ENCODE peak calls at places on chromosomes 16 and 17, in four cellular contexts. One of them, this sample, is unnamed.

GRCh38 chr17:32498362-32498761 is 11.6 kb downstream of the CDK5R1 start:
- DNase-seq in lower leg skin: no peak
- DNase-seq in glutamatergic neuron: no peak
- DNase-seq in AG09309: no peak
- DNase-seq in this sample: no peak

GRCh38 chr16:5649762-5650445 is 552.3 kb upstream of the EEF2KMT start:
- DNase-seq in lower leg skin: peak; percentile 63
- DNase-seq in glutamatergic neuron: peak; percentile 33
- DNase-seq in AG09309: no peak
- DNase-seq in this sample: no peak

GRCh38 chr17:42403150-42403549 is 14.9 kb upstream of the STAT3 start:
- DNase-seq in lower leg skin: no peak
- DNase-seq in glutamatergic neuron: peak; percentile 44
- DNase-seq in AG09309: no peak
- DNase-seq in this sample: no peak

GRCh38 chr17:55230716-55231115 is 34.0 kb upstream of the HLF start:
- DNase-seq in lower leg skin: no peak
- DNase-seq in glutamatergic neuron: no peak
- DNase-seq in AG09309: no peak
- DNase-seq in this sample: no peak

GRCh38 chr17:55124730-55125129 is 140.0 kb upstream of the HLF start:
- DNase-seq in lower leg skin: no peak
- DNase-seq in glutamatergic neuron: no peak
- DNase-seq in AG09309: no peak
- DNase-seq in this sample: no peak

GRCh38 chr17:78013683-78014467 is 55.4 kb downstream of the TNRC6C start:
- DNase-seq in lower leg skin: no peak
- DNase-seq in glutamatergic neuron: peak; percentile 31
- DNase-seq in AG09309: no peak
- DNase-seq in this sample: no peak

GRCh38 chr16:52114414-52114813 is 432.5 kb downstream of the TOX3 start:
- DNase-seq in lower leg skin: no peak
- DNase-seq in glutamatergic neuron: no peak
- DNase-seq in AG09309: no peak
- DNase-seq in this sample: no peak

GRCh38 chr17:60075981-60076380 is 2.7 kb downstream of the HEATR6 start:
- DNase-seq in lower leg skin: no peak
- DNase-seq in glutamatergic neuron: no peak
- DNase-seq in AG09309: no peak
- DNase-seq in this sample: no peak

GRCh38 chr16:83272201-83272600 is 535.6 kb upstream of the HSBP1 start:
- DNase-seq in lower leg skin: no peak
- DNase-seq in glutamatergic neuron: no peak
- DNase-seq in AG09309: no peak
- DNase-seq in this sample: no peak

GRCh38 chr16:85092851-85093250 is 19.4 kb downstream of the CIBAR2 start:
- DNase-seq in lower leg skin: no peak
- DNase-seq in glutamatergic neuron: no peak
- DNase-seq in AG09309: no peak
- DNase-seq in this sample: no peak

GRCh38 chr17:79374087-79374486 is 236.8 kb downstream of the RBFOX3 start:
- DNase-seq in lower leg skin: no peak
- DNase-seq in glutamatergic neuron: no peak
- DNase-seq in AG09309: no peak
- DNase-seq in this sample: no peak

GRCh38 chr17:12250973-12251372 is 230.3 kb downstream of the MAP2K4 start:
- DNase-seq in lower leg skin: no peak
- DNase-seq in glutamatergic neuron: no peak
- DNase-seq in AG09309: no peak
- DNase-seq in this sample: no peak

GRCh38 chr17:20996724-20997615 is 45.8 kb downstream of the USP22 start:
- DNase-seq in lower leg skin: no peak
- DNase-seq in glutamatergic neuron: no peak
- DNase-seq in AG09309: no peak
- DNase-seq in this sample: no peak

GRCh38 chr16:86884256-86884655 is 305.9 kb downstream of the FOXL1 start:
- DNase-seq in lower leg skin: no peak
- DNase-seq in glutamatergic neuron: no peak
- DNase-seq in AG09309: no peak
- DNase-seq in this sample: no peak

GRCh38 chr17:45325810-45326209 is 9.0 kb upstream of the MAP3K14 start:
- DNase-seq in lower leg skin: peak; percentile 58
- DNase-seq in glutamatergic neuron: no peak
- DNase-seq in AG09309: no peak
- DNase-seq in this sample: no peak

GRCh38 chr17:20922128-20922670 is 120.6 kb downstream of the USP22 start:
- DNase-seq in lower leg skin: no peak
- DNase-seq in glutamatergic neuron: no peak
- DNase-seq in AG09309: no peak
- DNase-seq in this sample: no peak

GRCh38 chr16:65024649-65025243 is 97.1 kb downstream of the CDH11 start:
- DNase-seq in lower leg skin: no peak
- DNase-seq in glutamatergic neuron: no peak
- DNase-seq in AG09309: no peak
- DNase-seq in this sample: no peak

GRCh38 chr16:84726670-84727467 is 27.1 kb downstream of the USP10 start:
- DNase-seq in lower leg skin: no peak
- DNase-seq in glutamatergic neuron: peak; percentile 26
- DNase-seq in AG09309: no peak
- DNase-seq in this sample: peak; percentile 37

GRCh38 chr16:21104124-21104860 is 46.4 kb downstream of the DNAH3 start:
- DNase-seq in lower leg skin: peak; percentile 21
- DNase-seq in glutamatergic neuron: no peak
- DNase-seq in AG09309: no peak
- DNase-seq in this sample: no peak

GRCh38 chr16:57666353-57667068 is 1.6 kb upstream of the ADGRG3 start:
- DNase-seq in lower leg skin: no peak
- DNase-seq in glutamatergic neuron: peak; percentile 36
- DNase-seq in AG09309: no peak
- DNase-seq in this sample: no peak

GRCh38 chr16:75217389-75217851 is 1.4 kb upstream of the CTRB1 start:
- DNase-seq in lower leg skin: no peak
- DNase-seq in glutamatergic neuron: no peak
- DNase-seq in AG09309: no peak
- DNase-seq in this sample: no peak

GRCh38 chr17:72725432-72726068 is 366.9 kb downstream of the SLC39A11 start:
- DNase-seq in lower leg skin: no peak
- DNase-seq in glutamatergic neuron: peak; percentile 76
- DNase-seq in AG09309: no peak
- DNase-seq in this sample: no peak

GRCh38 chr16:22232277-22233049 is 26.4 kb downstream of the EEF2K start:
- DNase-seq in lower leg skin: peak; percentile 91
- DNase-seq in glutamatergic neuron: no peak
- DNase-seq in AG09309: no peak
- DNase-seq in this sample: no peak

GRCh38 chr16:83102336-83102735 is 475.6 kb downstream of the CDH13 start:
- DNase-seq in lower leg skin: no peak
- DNase-seq in glutamatergic neuron: no peak
- DNase-seq in AG09309: no peak
- DNase-seq in this sample: no peak

GRCh38 chr17:77892469-77893143 is 65.9 kb upstream of the TNRC6C start:
- DNase-seq in lower leg skin: no peak
- DNase-seq in glutamatergic neuron: peak; percentile 66
- DNase-seq in AG09309: no peak
- DNase-seq in this sample: no peak

GRCh38 chr16:12390644-12391043 is 413.0 kb downstream of the CPPED1 start:
- DNase-seq in lower leg skin: no peak
- DNase-seq in glutamatergic neuron: no peak
- DNase-seq in AG09309: no peak
- DNase-seq in this sample: no peak

GRCh38 chr17:30950189-30950588 is 20.6 kb upstream of the RNF135 start:
- DNase-seq in lower leg skin: no peak
- DNase-seq in glutamatergic neuron: no peak
- DNase-seq in AG09309: no peak
- DNase-seq in this sample: no peak

GRCh38 chr17:7914771-7915610 is 1.1 kb downstream of the RNF227 start:
- DNase-seq in lower leg skin: no peak
- DNase-seq in glutamatergic neuron: no peak
- DNase-seq in AG09309: no peak
- DNase-seq in this sample: no peak

GRCh38 chr17:957856-958421 is 21.6 kb downstream of the NXN start:
- DNase-seq in lower leg skin: no peak
- DNase-seq in glutamatergic neuron: no peak
- DNase-seq in AG09309: no peak
- DNase-seq in this sample: no peak

GRCh38 chr17:40564195-40564882 is 933 bp downstream of the CCR7 start:
- DNase-seq in lower leg skin: peak; percentile 83
- DNase-seq in glutamatergic neuron: no peak
- DNase-seq in AG09309: no peak
- DNase-seq in this sample: no peak

GRCh38 chr16:88772871-88773811 is 11.9 kb downstream of the PIEZO1 start:
- DNase-seq in lower leg skin: no peak
- DNase-seq in glutamatergic neuron: peak; percentile 82
- DNase-seq in AG09309: peak; percentile 72
- DNase-seq in this sample: no peak

GRCh38 chr16:84183572-84183875 is 3.3 kb downstream of the TAF1C start:
- DNase-seq in lower leg skin: no peak
- DNase-seq in glutamatergic neuron: no peak
- DNase-seq in AG09309: no peak
- DNase-seq in this sample: no peak

GRCh38 chr17:62565817-62566216 is 61.7 kb upstream of the MRC2 start:
- DNase-seq in lower leg skin: no peak
- DNase-seq in glutamatergic neuron: no peak
- DNase-seq in AG09309: no peak
- DNase-seq in this sample: no peak

GRCh38 chr17:80855968-80856862 is 135.4 kb upstream of the CHMP6 start:
- DNase-seq in lower leg skin: no peak
- DNase-seq in glutamatergic neuron: no peak
- DNase-seq in AG09309: peak; percentile 98
- DNase-seq in this sample: no peak

GRCh38 chr16:15961060-15961511 is 11.7 kb downstream of the ABCC1 start:
- DNase-seq in lower leg skin: no peak
- DNase-seq in glutamatergic neuron: no peak
- DNase-seq in AG09309: no peak
- DNase-seq in this sample: no peak

GRCh38 chr16:17222756-17223411 is 247.9 kb downstream of the XYLT1 start:
- DNase-seq in lower leg skin: no peak
- DNase-seq in glutamatergic neuron: no peak
- DNase-seq in AG09309: no peak
- DNase-seq in this sample: no peak

GRCh38 chr16:85681255-85681654 is 7.5 kb downstream of the GINS2 start:
- DNase-seq in lower leg skin: no peak
- DNase-seq in glutamatergic neuron: no peak
- DNase-seq in AG09309: no peak
- DNase-seq in this sample: no peak

GRCh38 chr17:66167189-66167815 is 24.6 kb downstream of the CEP112 start:
- DNase-seq in lower leg skin: no peak
- DNase-seq in glutamatergic neuron: no peak
- DNase-seq in AG09309: no peak
- DNase-seq in this sample: no peak
- TF ChIP-seq CTCF in lower leg skin: no peak
- TF ChIP-seq CTCF in glutamatergic neuron: no peak
- TF ChIP-seq CTCF in AG09309: no peak
- TF ChIP-seq CTCF in this sample: no peak

GRCh38 chr16:47660540-47660939 is 199.4 kb downstream of the PHKB start:
- DNase-seq in lower leg skin: no peak
- DNase-seq in glutamatergic neuron: no peak
- DNase-seq in AG09309: no peak
- DNase-seq in this sample: no peak
- TF ChIP-seq CTCF in lower leg skin: no peak
- TF ChIP-seq CTCF in glutamatergic neuron: no peak
- TF ChIP-seq CTCF in AG09309: no peak
- TF ChIP-seq CTCF in this sample: no peak

GRCh38 chr16:80437707-80438106 is 103.1 kb upstream of the DYNLRB2 start:
- DNase-seq in lower leg skin: no peak
- DNase-seq in glutamatergic neuron: no peak
- DNase-seq in AG09309: no peak
- DNase-seq in this sample: no peak
- TF ChIP-seq CTCF in lower leg skin: no peak
- TF ChIP-seq CTCF in glutamatergic neuron: no peak
- TF ChIP-seq CTCF in AG09309: no peak
- TF ChIP-seq CTCF in this sample: no peak

DNA sequence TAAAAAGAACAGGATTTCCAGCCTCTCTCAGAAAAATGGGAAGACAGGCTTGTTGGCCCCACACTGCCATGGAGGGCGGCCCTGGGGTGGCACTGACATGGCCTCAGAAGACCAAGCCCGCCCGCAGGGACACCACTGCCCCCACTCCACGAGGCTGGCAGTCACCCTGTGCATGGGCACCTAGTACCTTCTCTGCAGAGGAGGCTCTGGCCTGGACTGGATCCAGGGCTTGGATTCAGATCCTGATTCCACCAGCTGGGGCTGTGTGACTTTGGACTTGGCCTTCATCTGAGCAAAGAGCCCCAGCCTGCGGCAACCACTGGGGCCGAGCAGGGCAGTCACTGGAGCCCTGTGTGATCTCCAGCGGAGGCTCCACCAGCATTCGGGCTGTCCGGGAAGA is 16.8 kb upstream of the FASN start:
- DNase-seq in lower leg skin: peak; percentile 72
- DNase-seq in glutamatergic neuron: no peak
- DNase-seq in AG09309: no peak
- DNase-seq in this sample: no peak
- TF ChIP-seq CTCF in lower leg skin: no peak
- TF ChIP-seq CTCF in glutamatergic neuron: no peak
- TF ChIP-seq CTCF in AG09309: no peak
- TF ChIP-seq CTCF in this sample: no peak

GRCh38 chr17:57399690-57400089 is 143.4 kb downstream of the MSI2 start:
- DNase-seq in lower leg skin: no peak
- DNase-seq in glutamatergic neuron: no peak
- DNase-seq in AG09309: no peak
- DNase-seq in this sample: no peak
- TF ChIP-seq CTCF in lower leg skin: no peak
- TF ChIP-seq CTCF in glutamatergic neuron: no peak
- TF ChIP-seq CTCF in AG09309: no peak
- TF ChIP-seq CTCF in this sample: no peak

GRCh38 chr16:54517181-54517580 is 230.6 kb upstream of the IRX3 start:
- DNase-seq in lower leg skin: no peak
- DNase-seq in glutamatergic neuron: no peak
- DNase-seq in AG09309: no peak
- DNase-seq in this sample: no peak
- TF ChIP-seq CTCF in lower leg skin: no peak
- TF ChIP-seq CTCF in glutamatergic neuron: no peak
- TF ChIP-seq CTCF in AG09309: no peak
- TF ChIP-seq CTCF in this sample: no peak

GRCh38 chr17:16040710-16041251 is 41.2 kb downstream of the TTC19 start:
- DNase-seq in lower leg skin: no peak
- DNase-seq in glutamatergic neuron: no peak
- DNase-seq in AG09309: peak; percentile 62
- DNase-seq in this sample: no peak

GRCh38 chr17:16033729-16034349 is 34.2 kb downstream of the TTC19 start:
- DNase-seq in lower leg skin: peak; percentile 57
- DNase-seq in glutamatergic neuron: no peak
- DNase-seq in AG09309: no peak
- DNase-seq in this sample: no peak

GRCh38 chr17:16037636-16038035 is 38.0 kb downstream of the TTC19 start:
- DNase-seq in lower leg skin: no peak
- DNase-seq in glutamatergic neuron: no peak
- DNase-seq in AG09309: no peak
- DNase-seq in this sample: no peak

GRCh38 chr17:16036261-16036660 is 36.6 kb downstream of the TTC19 start:
- DNase-seq in lower leg skin: no peak
- DNase-seq in glutamatergic neuron: no peak
- DNase-seq in AG09309: no peak
- DNase-seq in this sample: no peak
- TF ChIP-seq CTCF in lower leg skin: no peak
- TF ChIP-seq CTCF in glutamatergic neuron: no peak
- TF ChIP-seq CTCF in AG09309: no peak
- TF ChIP-seq CTCF in this sample: no peak